ENCODE peak calls at places on chromosomes 1 and 21, in ten cellular contexts. M, P, G, J, Q, B, U, X, H and Z are unnamed samples.

GRCh38 chr1:65026235-65026634 is 59.9 kb upstream of the JAK1 start:
- DNase-seq in M (no peak), P (no peak), G (no peak), J (no peak), Q (peak), B (no peak), U (no peak), X (no peak), H (no peak), Z (no peak)

GRCh38 chr1:97870574-97870973 is 50.3 kb downstream of the DPYD start:
- DNase-seq in M (no peak), P (no peak), G (no peak), J (no peak), Q (no peak), B (no peak), U (no peak), X (no peak), H (no peak), Z (no peak)

GRCh38 chr1:219085988-219086387 is 87.7 kb upstream of the LYPLAL1 start:
- DNase-seq in M (no peak), P (no peak), G (no peak), J (no peak), Q (peak), B (no peak), U (no peak), X (no peak), H (peak), Z (no peak)

GRCh38 chr1:243539636-243540035 is 283.8 kb downstream of the SDCCAG8 start:
- DNase-seq in M (no peak), P (no peak), G (no peak), J (no peak), Q (no peak), B (no peak), U (no peak), X (no peak), H (peak), Z (no peak)

GRCh38 chr1:167935252-167936067 is 1.0 kb upstream of the DCAF6 start:
- DNase-seq in M (no peak), P (peak), G (no peak), J (peak), Q (peak), B (no peak), U (no peak), X (peak), H (peak), Z (no peak)

GRCh38 chr1:5779608-5780323 is 212.5 kb downstream of the NPHP4 start:
- DNase-seq in M (no peak), P (no peak), G (no peak), J (no peak), Q (no peak), B (no peak), U (no peak), X (no peak), H (no peak), Z (no peak)

GRCh38 chr1:51296379-51297357 is 33.7 kb downstream of the TTC39A start:
- DNase-seq in M (peak), P (peak), G (peak), J (peak), Q (peak), B (peak), U (peak), X (peak), H (peak), Z (peak)

GRCh38 chr21:46097826-46098286 is at the start of gene COL6A2:
- DNase-seq in M (no peak), P (peak), G (peak), J (no peak), Q (peak), B (no peak), U (peak), X (peak), H (peak), Z (no peak)

GRCh38 chr1:37556712-37557196 is at the start of gene DNALI1:
- DNase-seq in M (peak), P (peak), G (peak), J (peak), Q (peak), B (peak), U (peak), X (peak), H (peak), Z (no peak)

GRCh38 chr1:2848006-2848670 is 46.6 kb upstream of the TTC34 start:
- DNase-seq in M (no peak), P (no peak), G (no peak), J (no peak), Q (no peak), B (no peak), U (no peak), X (no peak), H (peak), Z (no peak)

GRCh38 chr1:103250441-103250861 is 142.1 kb upstream of the COL11A1 start:
- DNase-seq in M (no peak), P (no peak), G (no peak), J (peak), Q (peak), B (no peak), U (no peak), X (no peak), H (no peak), Z (no peak)

GRCh38 chr1:27010226-27010994 is 2.2 kb downstream of the TENT5B start:
- DNase-seq in M (no peak), P (no peak), G (no peak), J (no peak), Q (no peak), B (no peak), U (no peak), X (no peak), H (peak), Z (no peak)

GRCh38 chr1:189605236-189605635 is 872.4 kb downstream of the BRINP3 start:
- DNase-seq in M (no peak), P (no peak), G (no peak), J (no peak), Q (no peak), B (no peak), U (no peak), X (no peak), H (no peak), Z (no peak)

GRCh38 chr1:64474133-64474532 is 4.2 kb downstream of the CACHD1 start:
- DNase-seq in M (no peak), P (no peak), G (no peak), J (no peak), Q (no peak), B (no peak), U (no peak), X (no peak), H (no peak), Z (no peak)

DNA sequence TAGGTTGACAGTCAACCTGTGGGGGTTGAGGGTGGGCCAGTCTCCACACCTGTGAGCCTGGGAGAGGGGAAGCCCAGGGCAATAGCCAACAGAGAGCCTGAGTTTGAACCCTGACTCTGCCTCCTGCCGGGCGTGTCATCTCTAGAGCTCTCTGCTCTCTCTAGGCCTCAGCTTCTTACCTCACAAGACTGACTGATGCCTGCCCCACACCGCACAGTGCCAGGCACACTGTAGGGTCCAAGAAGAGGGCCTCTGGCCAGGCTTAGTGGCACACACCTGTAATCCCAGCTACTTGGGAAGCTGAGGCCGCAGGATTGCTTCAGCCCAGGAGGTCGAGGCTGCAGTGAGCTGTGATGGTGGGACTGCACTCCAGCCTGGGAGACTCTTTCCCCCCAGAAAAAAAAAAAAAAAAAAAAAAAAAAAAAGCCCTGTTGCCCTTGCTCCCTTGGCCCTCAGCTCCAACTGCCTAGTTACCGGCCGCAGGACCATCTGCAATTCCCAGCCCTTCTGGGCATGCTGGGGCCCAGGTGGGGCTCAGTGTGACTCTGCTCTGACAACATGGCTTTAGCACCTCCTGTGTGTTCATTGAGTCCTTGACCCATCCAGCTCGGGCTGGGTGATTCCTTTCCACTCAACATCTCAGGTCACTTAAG is 25.1 kb downstream of the GRHL3 start:
- DNase-seq in M (no peak), P (no peak), G (no peak), J (no peak), Q (no peak), B (no peak), U (no peak), X (no peak), H (no peak), Z (no peak)
- TF ChIP-seq CTCF in M (no peak), P (no peak), G (no peak), J (no peak), Q (no peak), B (no peak), U (no peak), X (no peak), H (no peak), Z (no peak)

DNA sequence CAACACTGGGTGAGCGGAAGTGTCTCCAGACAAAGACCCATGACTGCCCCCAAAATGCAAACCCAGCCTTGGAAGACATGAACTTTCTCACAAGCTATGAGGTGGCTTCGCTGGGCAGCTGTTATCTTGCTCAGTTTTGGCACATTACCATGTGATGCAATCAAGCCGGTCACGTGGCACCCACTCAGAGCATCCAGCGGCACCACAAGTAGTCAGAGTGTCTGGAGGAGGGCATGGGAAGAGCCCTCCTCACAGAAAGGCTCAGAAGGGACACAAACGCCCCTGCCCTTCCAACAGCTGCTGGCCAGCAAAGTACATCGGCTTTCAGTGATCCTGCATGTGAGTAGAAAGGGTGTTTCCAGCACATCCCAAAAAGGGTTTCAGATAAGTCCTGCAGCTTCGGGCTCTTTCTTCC is 145.5 kb upstream of the IRF2BP2 start:
- DNase-seq in M (no peak), P (peak), G (peak), J (peak), Q (peak), B (peak), U (peak), X (peak), H (peak), Z (peak)
- H3K4me3 ChIP-seq in M (no peak), P (no peak), G (peak), J (no peak), Q (no peak), B (peak), U (no peak), X (no peak), H (peak), Z (no peak)

GRCh38 chr21:28083350-28083749 is 909.3 kb downstream of the LTN1 start:
- DNase-seq in M (no peak), P (no peak), G (no peak), J (no peak), Q (no peak), B (no peak), U (no peak), X (no peak), H (no peak), Z (no peak)
- TF ChIP-seq CTCF in M (peak), P (no peak), G (no peak), J (no peak), Q (no peak), B (no peak), U (no peak), X (no peak), H (no peak), Z (no peak)

GRCh38 chr21:32499249-32500055 is 85.9 kb downstream of the TCP10L start:
- DNase-seq in M (peak), P (peak), G (no peak), J (no peak), Q (peak), B (no peak), U (no peak), X (no peak), H (no peak), Z (no peak)

GRCh38 chr21:32492376-32492775 is 79.9 kb downstream of the EVA1C start:
- DNase-seq in M (no peak), P (no peak), G (no peak), J (no peak), Q (no peak), B (no peak), U (no peak), X (no peak), H (no peak), Z (no peak)

GRCh38 chr21:32496536-32496935 is 84.0 kb downstream of the EVA1C start:
- DNase-seq in M (no peak), P (no peak), G (no peak), J (no peak), Q (no peak), B (no peak), U (no peak), X (no peak), H (no peak), Z (no peak)

DNA sequence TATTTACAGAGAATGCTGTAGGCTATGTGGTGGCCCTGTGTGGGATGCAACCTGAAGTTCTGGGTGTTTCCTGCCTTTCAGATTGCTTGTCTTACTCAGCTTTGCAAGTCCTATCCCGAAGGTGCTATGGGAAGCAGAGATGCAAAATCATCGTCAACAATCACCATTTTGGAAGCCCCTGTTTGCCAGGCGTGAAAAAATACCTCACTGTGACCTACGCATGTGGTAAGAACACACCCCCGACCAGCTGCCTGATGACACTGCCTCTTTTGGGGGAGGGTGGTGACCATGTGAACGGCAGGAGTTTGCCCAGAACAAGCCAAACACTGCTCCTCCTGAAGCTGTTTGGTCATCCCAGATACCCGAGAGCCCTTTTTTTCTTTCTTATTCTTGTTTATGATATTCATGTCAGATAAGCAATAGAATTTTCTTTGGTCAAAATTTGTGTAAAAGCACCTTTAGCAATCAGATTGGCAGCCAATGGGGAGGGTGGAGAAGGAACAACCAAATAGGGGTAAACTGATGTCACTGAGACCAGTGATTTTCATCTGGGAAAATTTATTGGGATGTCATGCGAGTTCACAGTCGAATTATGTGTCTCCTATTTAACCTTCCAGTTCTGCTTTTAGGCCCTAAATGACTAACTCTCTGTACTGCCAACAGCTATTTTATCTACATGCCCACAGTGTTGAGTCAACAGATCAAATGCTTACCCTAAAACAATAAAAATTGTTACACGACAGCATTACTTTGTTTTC is 82.6 kb downstream of the EVA1C start:
- DNase-seq in M (peak), P (no peak), G (peak), J (peak), Q (peak), B (no peak), U (no peak), X (peak), H (peak), Z (peak)
- H3K4me3 ChIP-seq in M (no peak), P (no peak), G (no peak), J (no peak), Q (no peak), B (no peak), U (no peak), X (no peak), H (peak), Z (no peak)

DNA sequence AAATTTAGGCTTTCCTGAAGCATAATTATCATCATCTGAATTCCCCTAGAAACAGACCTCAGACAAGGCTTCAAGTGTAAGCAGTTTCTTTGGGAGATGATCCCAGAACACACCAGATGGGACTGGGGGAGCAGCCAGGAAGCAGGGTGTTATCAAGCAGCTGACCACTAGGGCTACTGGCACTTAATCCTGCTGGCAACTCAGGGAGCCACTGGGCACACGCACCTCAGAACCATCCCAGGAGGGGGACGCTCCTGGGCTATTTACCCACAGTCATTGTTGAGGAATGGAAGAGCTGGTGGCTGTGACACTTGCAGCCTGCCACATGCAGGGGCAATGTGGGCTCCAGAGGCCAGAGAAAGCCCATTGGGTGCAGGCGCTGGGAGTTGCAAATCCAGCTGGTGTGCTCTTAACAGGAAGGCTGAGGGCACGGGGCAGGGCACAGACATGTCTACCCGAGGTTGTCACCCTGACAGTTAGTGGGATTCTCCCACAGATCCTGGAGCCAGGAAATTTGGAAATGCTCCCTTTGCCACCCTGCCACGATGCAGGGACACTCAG is 15.1 kb upstream of the IL22RA1 start:
- DNase-seq in M (no peak), P (no peak), G (no peak), J (no peak), Q (peak), B (no peak), U (no peak), X (no peak), H (no peak), Z (no peak)
- TF ChIP-seq CTCF in M (peak), P (no peak), G (no peak), J (peak), Q (peak), B (no peak), U (no peak), X (no peak), H (peak), Z (peak)

DNA sequence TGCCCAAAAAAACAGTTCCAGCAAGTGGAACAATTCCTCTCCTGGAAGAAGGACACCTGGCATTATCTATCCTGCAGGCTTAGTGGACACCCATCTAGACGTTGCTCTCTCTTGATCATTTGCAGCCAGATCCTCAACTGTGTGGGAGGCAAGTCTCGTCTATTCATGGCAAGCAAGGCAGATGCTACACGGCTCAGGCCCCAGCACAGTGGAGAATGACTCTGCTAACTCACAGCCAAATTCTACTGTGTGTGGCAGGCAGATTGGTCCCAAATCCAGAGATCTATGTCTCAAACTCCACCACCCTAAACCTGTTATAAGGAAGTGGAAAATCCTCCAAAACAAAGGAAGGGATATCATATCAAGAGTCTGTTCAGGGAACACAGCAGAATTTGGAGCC is 7.0 kb downstream of the TNNT2 start:
- DNase-seq in M (no peak), P (no peak), G (no peak), J (no peak), Q (no peak), B (peak), U (no peak), X (no peak), H (peak), Z (no peak)
- H3K4me3 ChIP-seq in M (no peak), P (no peak), G (no peak), J (no peak), Q (no peak), B (no peak), U (no peak), X (no peak), H (no peak), Z (no peak)